ENCODE peak calls at places on chromosome 2, in six cellular contexts. F is AG09319; P is stimulated activated CD4-positive, alpha-beta T cell treated with anti-CD3 and anti-CD28 coated beads, TNF-alpha, amount 100 ng/mL, for 4 hours; J is SHP77; M is Panc1; C is HT1080. Z is an unnamed sample.

GRCh38 chr2:96703021-96703751 is 36.7 kb downstream of the LMAN2L start:
- DNase-seq in C (no peak), J (no peak), P (no peak), M (no peak), F (no peak), Z (no peak)

GRCh38 chr2:62197017-62197586 is 1.2 kb downstream of the B3GNT2 start:
- DNase-seq in M (no peak), C (no peak), P (no peak), F (no peak), J (no peak), Z (no peak)

GRCh38 chr2:121707920-121708361 is 28.7 kb downstream of the NIFK start:
- DNase-seq in M (no peak), J (no peak), P (no peak), F (no peak), C (no peak), Z (no peak)

GRCh38 chr2:54083440-54083839 is 32.0 kb upstream of the ACYP2 start:
- DNase-seq in P (no peak), J (no peak), F (peak; percentile 15), C (no peak), M (no peak), Z (no peak)

GRCh38 chr2:120237491-120237902 is 14.3 kb upstream of the TMEM185B start:
- DNase-seq in P (no peak), M (no peak), J (no peak), F (no peak), C (peak; percentile 88), Z (peak; percentile 42)

GRCh38 chr2:225041210-225041870 is 928 bp downstream of the DOCK10 start:
- DNase-seq in F (no peak), C (peak; percentile 54), J (no peak), P (no peak), M (no peak), Z (peak; percentile 32)

GRCh38 chr2:105785095-105785847 is 40.6 kb downstream of the NCK2 start:
- DNase-seq in P (no peak), M (no peak), F (no peak), C (no peak), J (no peak), Z (no peak)

GRCh38 chr2:133525090-133525489 is 43.2 kb downstream of the NCKAP5 start:
- DNase-seq in J (no peak), F (no peak), P (no peak), M (no peak), C (no peak), Z (no peak)

GRCh38 chr2:74834806-74835755 is 1.2 kb downstream of the HK2 start:
- DNase-seq in J (no peak), M (no peak), F (no peak), C (peak; percentile 79), P (peak; percentile 63), Z (peak; percentile 86)

GRCh38 chr2:240815761-240816583 is 4.0 kb downstream of the KIF1A start:
- DNase-seq in P (no peak), M (no peak), C (no peak), J (no peak), F (no peak), Z (no peak)

GRCh38 chr2:136328396-136328795 is 210.4 kb upstream of the CXCR4 start:
- DNase-seq in M (no peak), F (no peak), P (no peak), C (no peak), J (no peak), Z (no peak)

GRCh38 chr2:45938649-45939511 is 287.4 kb downstream of the PRKCE start:
- DNase-seq in C (peak; percentile 98), P (no peak), M (peak; percentile 98), F (peak; percentile 94), J (no peak), Z (peak; percentile 55)

GRCh38 chr2:222240676-222241049 is 58.1 kb downstream of the PAX3 start:
- DNase-seq in F (no peak), C (no peak), J (no peak), M (no peak), P (no peak), Z (no peak)

GRCh38 chr2:70095833-70096670 is 8.8 kb downstream of the PCBP1 start:
- DNase-seq in C (no peak), J (no peak), F (no peak), P (no peak), M (no peak), Z (no peak)

GRCh38 chr2:54655051-54655809 is 68.2 kb upstream of the EML6 start:
- DNase-seq in P (no peak), F (no peak), M (no peak), C (no peak), J (no peak), Z (no peak)

GRCh38 chr2:230586328-230586982 is 126.2 kb upstream of the CAB39 start:
- DNase-seq in J (no peak), M (no peak), C (no peak), F (no peak), P (no peak), Z (no peak)

GRCh38 chr2:41194235-41194634 is 742.3 kb upstream of the SLC8A1 start:
- DNase-seq in J (no peak), M (no peak), P (no peak), C (peak; percentile 79), F (no peak), Z (no peak)

GRCh38 chr2:207408086-207408794 is 121.5 kb upstream of the CREB1 start:
- DNase-seq in M (no peak), C (no peak), J (peak; percentile 72), F (no peak), P (no peak), Z (no peak)

GRCh38 chr2:139992078-139992477 is 1211.9 kb upstream of the NXPH2 start:
- DNase-seq in P (no peak), M (no peak), F (no peak), C (no peak), J (no peak), Z (peak; percentile 18)

GRCh38 chr2:73293534-73294171 is at the start of gene EGR4:
- DNase-seq in C (peak; percentile 36), F (no peak), J (peak; percentile 91), P (peak; percentile 80), M (no peak), Z (peak; percentile 98)